ENCODE peak calls at places on chromosomes 7 and 10, in nine cellular contexts. One of them, this sample, is unnamed.

GRCh38 chr7:26091933-26092332 is 60.1 kb upstream of the NFE2L3 start:
- DNase-seq in activated T-helper 1 cell treated with anti-CD3 and anti-CD28 coated beads, Interleukin-12 subunit alpha, Interleukin-12 subunit beta, Interleukin-2, Interleukin-4 antibody, amounts not matched to agents 30 ng/mL and 10 ng/mL and 1 ng/mL, durations not matched to agents 14 hours and 24 hours and 36 hours: no peak
- DNase-seq in fibroblast of the conjunctiva: no peak
- DNase-seq in effector memory CD8-positive, alpha-beta T cell: no peak
- DNase-seq in activated T-cell treated with anti-CD3 and anti-CD28 coated beads, Interleukin-2, amount 50 U/mL, for 72 hours: no peak
- DNase-seq in amygdala: no peak
- DNase-seq in PC-9: peak
- DNase-seq in AG10803: no peak
- DNase-seq in T47D: peak
- DNase-seq in this sample: no peak

GRCh38 chr10:27240891-27241639 is 468 bp upstream of the ACBD5 start:
- DNase-seq in activated T-helper 1 cell treated with anti-CD3 and anti-CD28 coated beads, Interleukin-12 subunit alpha, Interleukin-12 subunit beta, Interleukin-2, Interleukin-4 antibody, amounts not matched to agents 30 ng/mL and 10 ng/mL and 1 ng/mL, durations not matched to agents 14 hours and 24 hours and 36 hours: no peak
- DNase-seq in fibroblast of the conjunctiva: no peak
- DNase-seq in effector memory CD8-positive, alpha-beta T cell: no peak
- DNase-seq in activated T-cell treated with anti-CD3 and anti-CD28 coated beads, Interleukin-2, amount 50 U/mL, for 72 hours: peak
- DNase-seq in amygdala: no peak
- DNase-seq in PC-9: peak
- DNase-seq in AG10803: no peak
- DNase-seq in T47D: peak
- DNase-seq in this sample: peak

GRCh38 chr10:78473016-78473415 is 439.4 kb downstream of the RPS24 start:
- DNase-seq in activated T-helper 1 cell treated with anti-CD3 and anti-CD28 coated beads, Interleukin-12 subunit alpha, Interleukin-12 subunit beta, Interleukin-2, Interleukin-4 antibody, amounts not matched to agents 30 ng/mL and 10 ng/mL and 1 ng/mL, durations not matched to agents 14 hours and 24 hours and 36 hours: no peak
- DNase-seq in fibroblast of the conjunctiva: no peak
- DNase-seq in effector memory CD8-positive, alpha-beta T cell: no peak
- DNase-seq in activated T-cell treated with anti-CD3 and anti-CD28 coated beads, Interleukin-2, amount 50 U/mL, for 72 hours: no peak
- DNase-seq in amygdala: no peak
- DNase-seq in PC-9: no peak
- DNase-seq in AG10803: no peak
- DNase-seq in T47D: no peak
- DNase-seq in this sample: no peak

GRCh38 chr7:64884085-64884912 is 18.8 kb upstream of the ZNF273 start:
- DNase-seq in activated T-helper 1 cell treated with anti-CD3 and anti-CD28 coated beads, Interleukin-12 subunit alpha, Interleukin-12 subunit beta, Interleukin-2, Interleukin-4 antibody, amounts not matched to agents 30 ng/mL and 10 ng/mL and 1 ng/mL, durations not matched to agents 14 hours and 24 hours and 36 hours: no peak
- DNase-seq in fibroblast of the conjunctiva: no peak
- DNase-seq in effector memory CD8-positive, alpha-beta T cell: no peak
- DNase-seq in activated T-cell treated with anti-CD3 and anti-CD28 coated beads, Interleukin-2, amount 50 U/mL, for 72 hours: no peak
- DNase-seq in amygdala: no peak
- DNase-seq in PC-9: no peak
- DNase-seq in AG10803: no peak
- DNase-seq in T47D: no peak
- DNase-seq in this sample: no peak

GRCh38 chr10:9951481-9952257 is 1066.0 kb upstream of the CELF2 start:
- DNase-seq in activated T-helper 1 cell treated with anti-CD3 and anti-CD28 coated beads, Interleukin-12 subunit alpha, Interleukin-12 subunit beta, Interleukin-2, Interleukin-4 antibody, amounts not matched to agents 30 ng/mL and 10 ng/mL and 1 ng/mL, durations not matched to agents 14 hours and 24 hours and 36 hours: no peak
- DNase-seq in fibroblast of the conjunctiva: no peak
- DNase-seq in effector memory CD8-positive, alpha-beta T cell: no peak
- DNase-seq in activated T-cell treated with anti-CD3 and anti-CD28 coated beads, Interleukin-2, amount 50 U/mL, for 72 hours: no peak
- DNase-seq in amygdala: no peak
- DNase-seq in PC-9: no peak
- DNase-seq in AG10803: no peak
- DNase-seq in T47D: no peak
- DNase-seq in this sample: no peak

GRCh38 chr10:22263106-22263505 is 45.3 kb upstream of the EBLN1 start:
- DNase-seq in activated T-helper 1 cell treated with anti-CD3 and anti-CD28 coated beads, Interleukin-12 subunit alpha, Interleukin-12 subunit beta, Interleukin-2, Interleukin-4 antibody, amounts not matched to agents 30 ng/mL and 10 ng/mL and 1 ng/mL, durations not matched to agents 14 hours and 24 hours and 36 hours: no peak
- DNase-seq in fibroblast of the conjunctiva: no peak
- DNase-seq in effector memory CD8-positive, alpha-beta T cell: no peak
- DNase-seq in activated T-cell treated with anti-CD3 and anti-CD28 coated beads, Interleukin-2, amount 50 U/mL, for 72 hours: no peak
- DNase-seq in amygdala: no peak
- DNase-seq in PC-9: no peak
- DNase-seq in AG10803: no peak
- DNase-seq in T47D: no peak
- DNase-seq in this sample: no peak

GRCh38 chr10:93062499-93063216 is 2.1 kb downstream of the CYP26C1 start:
- DNase-seq in activated T-helper 1 cell treated with anti-CD3 and anti-CD28 coated beads, Interleukin-12 subunit alpha, Interleukin-12 subunit beta, Interleukin-2, Interleukin-4 antibody, amounts not matched to agents 30 ng/mL and 10 ng/mL and 1 ng/mL, durations not matched to agents 14 hours and 24 hours and 36 hours: peak
- DNase-seq in fibroblast of the conjunctiva: no peak
- DNase-seq in effector memory CD8-positive, alpha-beta T cell: no peak
- DNase-seq in activated T-cell treated with anti-CD3 and anti-CD28 coated beads, Interleukin-2, amount 50 U/mL, for 72 hours: peak
- DNase-seq in amygdala: no peak
- DNase-seq in PC-9: peak
- DNase-seq in AG10803: peak
- DNase-seq in T47D: no peak
- DNase-seq in this sample: no peak

GRCh38 chr7:117210908-117211307 is 112.0 kb downstream of the WNT2 start:
- DNase-seq in activated T-helper 1 cell treated with anti-CD3 and anti-CD28 coated beads, Interleukin-12 subunit alpha, Interleukin-12 subunit beta, Interleukin-2, Interleukin-4 antibody, amounts not matched to agents 30 ng/mL and 10 ng/mL and 1 ng/mL, durations not matched to agents 14 hours and 24 hours and 36 hours: no peak
- DNase-seq in fibroblast of the conjunctiva: no peak
- DNase-seq in effector memory CD8-positive, alpha-beta T cell: no peak
- DNase-seq in activated T-cell treated with anti-CD3 and anti-CD28 coated beads, Interleukin-2, amount 50 U/mL, for 72 hours: no peak
- DNase-seq in amygdala: no peak
- DNase-seq in PC-9: no peak
- DNase-seq in AG10803: no peak
- DNase-seq in T47D: no peak
- DNase-seq in this sample: no peak

GRCh38 chr10:78715435-78715834 is 353.3 kb upstream of the ZMIZ1 start:
- DNase-seq in activated T-helper 1 cell treated with anti-CD3 and anti-CD28 coated beads, Interleukin-12 subunit alpha, Interleukin-12 subunit beta, Interleukin-2, Interleukin-4 antibody, amounts not matched to agents 30 ng/mL and 10 ng/mL and 1 ng/mL, durations not matched to agents 14 hours and 24 hours and 36 hours: no peak
- DNase-seq in fibroblast of the conjunctiva: no peak
- DNase-seq in effector memory CD8-positive, alpha-beta T cell: no peak
- DNase-seq in activated T-cell treated with anti-CD3 and anti-CD28 coated beads, Interleukin-2, amount 50 U/mL, for 72 hours: no peak
- DNase-seq in amygdala: no peak
- DNase-seq in PC-9: no peak
- DNase-seq in AG10803: no peak
- DNase-seq in T47D: no peak
- DNase-seq in this sample: no peak

GRCh38 chr10:110803830-110804338 is 67.8 kb upstream of the PDCD4 start:
- DNase-seq in activated T-helper 1 cell treated with anti-CD3 and anti-CD28 coated beads, Interleukin-12 subunit alpha, Interleukin-12 subunit beta, Interleukin-2, Interleukin-4 antibody, amounts not matched to agents 30 ng/mL and 10 ng/mL and 1 ng/mL, durations not matched to agents 14 hours and 24 hours and 36 hours: no peak
- DNase-seq in fibroblast of the conjunctiva: peak
- DNase-seq in effector memory CD8-positive, alpha-beta T cell: peak
- DNase-seq in activated T-cell treated with anti-CD3 and anti-CD28 coated beads, Interleukin-2, amount 50 U/mL, for 72 hours: peak
- DNase-seq in amygdala: no peak
- DNase-seq in PC-9: no peak
- DNase-seq in AG10803: peak
- DNase-seq in T47D: peak
- DNase-seq in this sample: no peak

GRCh38 chr10:48818861-48819490 is 120.7 kb downstream of the LRRC18 start:
- DNase-seq in activated T-helper 1 cell treated with anti-CD3 and anti-CD28 coated beads, Interleukin-12 subunit alpha, Interleukin-12 subunit beta, Interleukin-2, Interleukin-4 antibody, amounts not matched to agents 30 ng/mL and 10 ng/mL and 1 ng/mL, durations not matched to agents 14 hours and 24 hours and 36 hours: no peak
- DNase-seq in fibroblast of the conjunctiva: no peak
- DNase-seq in effector memory CD8-positive, alpha-beta T cell: no peak
- DNase-seq in activated T-cell treated with anti-CD3 and anti-CD28 coated beads, Interleukin-2, amount 50 U/mL, for 72 hours: no peak
- DNase-seq in amygdala: no peak
- DNase-seq in PC-9: no peak
- DNase-seq in AG10803: no peak
- DNase-seq in T47D: no peak
- DNase-seq in this sample: no peak

GRCh38 chr7:84855758-84856157 is 331.1 kb downstream of the SEMA3D start:
- DNase-seq in activated T-helper 1 cell treated with anti-CD3 and anti-CD28 coated beads, Interleukin-12 subunit alpha, Interleukin-12 subunit beta, Interleukin-2, Interleukin-4 antibody, amounts not matched to agents 30 ng/mL and 10 ng/mL and 1 ng/mL, durations not matched to agents 14 hours and 24 hours and 36 hours: no peak
- DNase-seq in fibroblast of the conjunctiva: no peak
- DNase-seq in effector memory CD8-positive, alpha-beta T cell: no peak
- DNase-seq in activated T-cell treated with anti-CD3 and anti-CD28 coated beads, Interleukin-2, amount 50 U/mL, for 72 hours: no peak
- DNase-seq in amygdala: no peak
- DNase-seq in PC-9: no peak
- DNase-seq in AG10803: no peak
- DNase-seq in T47D: no peak
- DNase-seq in this sample: no peak

GRCh38 chr7:2431260-2431867 is 28.0 kb downstream of the CHST12 start:
- DNase-seq in activated T-helper 1 cell treated with anti-CD3 and anti-CD28 coated beads, Interleukin-12 subunit alpha, Interleukin-12 subunit beta, Interleukin-2, Interleukin-4 antibody, amounts not matched to agents 30 ng/mL and 10 ng/mL and 1 ng/mL, durations not matched to agents 14 hours and 24 hours and 36 hours: peak
- DNase-seq in fibroblast of the conjunctiva: no peak
- DNase-seq in effector memory CD8-positive, alpha-beta T cell: peak
- DNase-seq in activated T-cell treated with anti-CD3 and anti-CD28 coated beads, Interleukin-2, amount 50 U/mL, for 72 hours: peak
- DNase-seq in amygdala: no peak
- DNase-seq in PC-9: no peak
- DNase-seq in AG10803: no peak
- DNase-seq in T47D: no peak
- DNase-seq in this sample: no peak

GRCh38 chr10:88092975-88093374 is 229.6 kb downstream of the PTEN start:
- DNase-seq in activated T-helper 1 cell treated with anti-CD3 and anti-CD28 coated beads, Interleukin-12 subunit alpha, Interleukin-12 subunit beta, Interleukin-2, Interleukin-4 antibody, amounts not matched to agents 30 ng/mL and 10 ng/mL and 1 ng/mL, durations not matched to agents 14 hours and 24 hours and 36 hours: no peak
- DNase-seq in fibroblast of the conjunctiva: no peak
- DNase-seq in effector memory CD8-positive, alpha-beta T cell: peak
- DNase-seq in activated T-cell treated with anti-CD3 and anti-CD28 coated beads, Interleukin-2, amount 50 U/mL, for 72 hours: no peak
- DNase-seq in amygdala: no peak
- DNase-seq in PC-9: no peak
- DNase-seq in AG10803: no peak
- DNase-seq in T47D: no peak
- DNase-seq in this sample: no peak

GRCh38 chr7:34837826-34838225 is 179.8 kb downstream of the NPSR1 start:
- DNase-seq in activated T-helper 1 cell treated with anti-CD3 and anti-CD28 coated beads, Interleukin-12 subunit alpha, Interleukin-12 subunit beta, Interleukin-2, Interleukin-4 antibody, amounts not matched to agents 30 ng/mL and 10 ng/mL and 1 ng/mL, durations not matched to agents 14 hours and 24 hours and 36 hours: no peak
- DNase-seq in fibroblast of the conjunctiva: no peak
- DNase-seq in effector memory CD8-positive, alpha-beta T cell: no peak
- DNase-seq in activated T-cell treated with anti-CD3 and anti-CD28 coated beads, Interleukin-2, amount 50 U/mL, for 72 hours: no peak
- DNase-seq in amygdala: no peak
- DNase-seq in PC-9: peak
- DNase-seq in AG10803: no peak
- DNase-seq in T47D: no peak
- DNase-seq in this sample: no peak

GRCh38 chr7:100570954-100571828 is 2.5 kb downstream of the SAP25 start:
- DNase-seq in activated T-helper 1 cell treated with anti-CD3 and anti-CD28 coated beads, Interleukin-12 subunit alpha, Interleukin-12 subunit beta, Interleukin-2, Interleukin-4 antibody, amounts not matched to agents 30 ng/mL and 10 ng/mL and 1 ng/mL, durations not matched to agents 14 hours and 24 hours and 36 hours: no peak
- DNase-seq in fibroblast of the conjunctiva: no peak
- DNase-seq in effector memory CD8-positive, alpha-beta T cell: no peak
- DNase-seq in activated T-cell treated with anti-CD3 and anti-CD28 coated beads, Interleukin-2, amount 50 U/mL, for 72 hours: no peak
- DNase-seq in amygdala: no peak
- DNase-seq in PC-9: no peak
- DNase-seq in AG10803: no peak
- DNase-seq in T47D: no peak
- DNase-seq in this sample: no peak

GRCh38 chr7:42014625-42015412 is 222.2 kb downstream of the GLI3 start:
- DNase-seq in activated T-helper 1 cell treated with anti-CD3 and anti-CD28 coated beads, Interleukin-12 subunit alpha, Interleukin-12 subunit beta, Interleukin-2, Interleukin-4 antibody, amounts not matched to agents 30 ng/mL and 10 ng/mL and 1 ng/mL, durations not matched to agents 14 hours and 24 hours and 36 hours: no peak
- DNase-seq in fibroblast of the conjunctiva: peak
- DNase-seq in effector memory CD8-positive, alpha-beta T cell: no peak
- DNase-seq in activated T-cell treated with anti-CD3 and anti-CD28 coated beads, Interleukin-2, amount 50 U/mL, for 72 hours: peak
- DNase-seq in amygdala: no peak
- DNase-seq in PC-9: peak
- DNase-seq in AG10803: peak
- DNase-seq in T47D: peak
- DNase-seq in this sample: peak

GRCh38 chr10:72244573-72245038 is 28.5 kb upstream of the ASCC1 start:
- DNase-seq in activated T-helper 1 cell treated with anti-CD3 and anti-CD28 coated beads, Interleukin-12 subunit alpha, Interleukin-12 subunit beta, Interleukin-2, Interleukin-4 antibody, amounts not matched to agents 30 ng/mL and 10 ng/mL and 1 ng/mL, durations not matched to agents 14 hours and 24 hours and 36 hours: no peak
- DNase-seq in fibroblast of the conjunctiva: no peak
- DNase-seq in effector memory CD8-positive, alpha-beta T cell: no peak
- DNase-seq in activated T-cell treated with anti-CD3 and anti-CD28 coated beads, Interleukin-2, amount 50 U/mL, for 72 hours: no peak
- DNase-seq in amygdala: no peak
- DNase-seq in PC-9: no peak
- DNase-seq in AG10803: no peak
- DNase-seq in T47D: no peak
- DNase-seq in this sample: no peak